ENCODE peak calls at places on chromosome 18, in ten cellular contexts. One of them, this sample, is unnamed.

GRCh38 chr18:8868779-8869415 is 163.5 kb downstream of the MTCL1 start:
- DNase-seq in GM23338: no peak
- DNase-seq in CD4-positive, CD25-positive, alpha-beta regulatory T cell: no peak
- DNase-seq in tibial nerve: no peak
- DNase-seq in A549: no peak
- DNase-seq in upper lobe of right lung: no peak
- DNase-seq in Peyer's patch: no peak
- DNase-seq in WERI-Rb-1: peak; percentile 55
- DNase-seq in IMR-90: no peak
- DNase-seq in CD4-positive, alpha-beta memory T cell: no peak
- DNase-seq in this sample: no peak

GRCh38 chr18:31658670-31659573 is 25.5 kb downstream of the B4GALT6 start:
- DNase-seq in CD4-positive, alpha-beta memory T cell: no peak
- DNase-seq in GM23338: no peak
- DNase-seq in tibial nerve: no peak
- DNase-seq in Peyer's patch: no peak
- DNase-seq in IMR-90: no peak
- DNase-seq in upper lobe of right lung: no peak
- DNase-seq in A549: no peak
- DNase-seq in WERI-Rb-1: no peak
- DNase-seq in CD4-positive, CD25-positive, alpha-beta regulatory T cell: peak; percentile 67
- DNase-seq in this sample: no peak

GRCh38 chr18:46705521-46705920 is 48.5 kb upstream of the LOXHD1 start:
- DNase-seq in Peyer's patch: no peak
- DNase-seq in tibial nerve: no peak
- DNase-seq in CD4-positive, CD25-positive, alpha-beta regulatory T cell: no peak
- DNase-seq in WERI-Rb-1: peak; percentile 32
- DNase-seq in A549: no peak
- DNase-seq in upper lobe of right lung: no peak
- DNase-seq in CD4-positive, alpha-beta memory T cell: no peak
- DNase-seq in IMR-90: no peak
- DNase-seq in GM23338: peak; percentile 66
- DNase-seq in this sample: no peak

GRCh38 chr18:4391859-4392258 is 63.2 kb downstream of the DLGAP1 start:
- DNase-seq in tibial nerve: no peak
- DNase-seq in WERI-Rb-1: no peak
- DNase-seq in Peyer's patch: no peak
- DNase-seq in upper lobe of right lung: no peak
- DNase-seq in CD4-positive, CD25-positive, alpha-beta regulatory T cell: no peak
- DNase-seq in IMR-90: no peak
- DNase-seq in GM23338: no peak
- DNase-seq in A549: no peak
- DNase-seq in CD4-positive, alpha-beta memory T cell: peak; percentile 1
- DNase-seq in this sample: no peak

GRCh38 chr18:79644006-79644665 is 35.5 kb upstream of the CTDP1 start:
- DNase-seq in WERI-Rb-1: peak; percentile 91
- DNase-seq in upper lobe of right lung: peak; percentile 79
- DNase-seq in A549: peak; percentile 68
- DNase-seq in GM23338: peak; percentile 83
- DNase-seq in CD4-positive, CD25-positive, alpha-beta regulatory T cell: peak; percentile 64
- DNase-seq in Peyer's patch: peak; percentile 81
- DNase-seq in IMR-90: peak; percentile 47
- DNase-seq in CD4-positive, alpha-beta memory T cell: peak; percentile 51
- DNase-seq in tibial nerve: peak; percentile 46
- DNase-seq in this sample: peak; percentile 44

GRCh38 chr18:26863921-26864497 is 1.5 kb downstream of the AQP4 start:
- DNase-seq in A549: no peak
- DNase-seq in Peyer's patch: no peak
- DNase-seq in GM23338: peak; percentile 24
- DNase-seq in IMR-90: no peak
- DNase-seq in CD4-positive, CD25-positive, alpha-beta regulatory T cell: no peak
- DNase-seq in WERI-Rb-1: no peak
- DNase-seq in tibial nerve: no peak
- DNase-seq in upper lobe of right lung: peak; percentile 62
- DNase-seq in CD4-positive, alpha-beta memory T cell: no peak
- DNase-seq in this sample: no peak

GRCh38 chr18:12276736-12277554 is 22.8 kb downstream of the CIDEA start:
- DNase-seq in A549: no peak
- DNase-seq in CD4-positive, CD25-positive, alpha-beta regulatory T cell: no peak
- DNase-seq in tibial nerve: no peak
- DNase-seq in CD4-positive, alpha-beta memory T cell: no peak
- DNase-seq in GM23338: no peak
- DNase-seq in WERI-Rb-1: no peak
- DNase-seq in Peyer's patch: no peak
- DNase-seq in IMR-90: peak; percentile 18
- DNase-seq in upper lobe of right lung: no peak
- DNase-seq in this sample: no peak

GRCh38 chr18:61967242-61967891 is 74.6 kb upstream of the RNF152 start:
- DNase-seq in Peyer's patch: no peak
- DNase-seq in upper lobe of right lung: no peak
- DNase-seq in IMR-90: no peak
- DNase-seq in WERI-Rb-1: no peak
- DNase-seq in CD4-positive, CD25-positive, alpha-beta regulatory T cell: no peak
- DNase-seq in tibial nerve: no peak
- DNase-seq in GM23338: no peak
- DNase-seq in A549: no peak
- DNase-seq in CD4-positive, alpha-beta memory T cell: no peak
- DNase-seq in this sample: no peak

GRCh38 chr18:43160509-43160908 is 45.0 kb upstream of the RIT2 start:
- DNase-seq in tibial nerve: no peak
- DNase-seq in A549: no peak
- DNase-seq in GM23338: no peak
- DNase-seq in IMR-90: peak; percentile 25
- DNase-seq in WERI-Rb-1: no peak
- DNase-seq in upper lobe of right lung: no peak
- DNase-seq in CD4-positive, CD25-positive, alpha-beta regulatory T cell: no peak
- DNase-seq in Peyer's patch: no peak
- DNase-seq in CD4-positive, alpha-beta memory T cell: no peak
- DNase-seq in this sample: no peak

GRCh38 chr18:7369006-7369405 is 138.1 kb downstream of the LRRC30 start:
- DNase-seq in tibial nerve: no peak
- DNase-seq in GM23338: peak; percentile 16
- DNase-seq in WERI-Rb-1: peak; percentile 24
- DNase-seq in IMR-90: no peak
- DNase-seq in A549: no peak
- DNase-seq in Peyer's patch: no peak
- DNase-seq in upper lobe of right lung: no peak
- DNase-seq in CD4-positive, CD25-positive, alpha-beta regulatory T cell: no peak
- DNase-seq in CD4-positive, alpha-beta memory T cell: no peak
- DNase-seq in this sample: no peak

GRCh38 chr18:50970006-50970405 is 2.2 kb downstream of the ELAC1 start:
- DNase-seq in A549: no peak
- DNase-seq in CD4-positive, alpha-beta memory T cell: no peak
- DNase-seq in WERI-Rb-1: no peak
- DNase-seq in CD4-positive, CD25-positive, alpha-beta regulatory T cell: no peak
- DNase-seq in IMR-90: no peak
- DNase-seq in Peyer's patch: peak; percentile 63
- DNase-seq in GM23338: no peak
- DNase-seq in tibial nerve: no peak
- DNase-seq in upper lobe of right lung: peak; percentile 71
- DNase-seq in this sample: no peak

GRCh38 chr18:79542876-79543750 is 136.5 kb upstream of the CTDP1 start:
- DNase-seq in WERI-Rb-1: no peak
- DNase-seq in IMR-90: no peak
- DNase-seq in A549: no peak
- DNase-seq in upper lobe of right lung: peak; percentile 55
- DNase-seq in GM23338: no peak
- DNase-seq in CD4-positive, CD25-positive, alpha-beta regulatory T cell: no peak
- DNase-seq in Peyer's patch: peak; percentile 40
- DNase-seq in tibial nerve: no peak
- DNase-seq in CD4-positive, alpha-beta memory T cell: no peak
- DNase-seq in this sample: no peak

GRCh38 chr18:37537868-37538525 is 27.6 kb downstream of the CELF4 start:
- DNase-seq in GM23338: peak; percentile 90
- DNase-seq in CD4-positive, CD25-positive, alpha-beta regulatory T cell: peak; percentile 27
- DNase-seq in tibial nerve: peak; percentile 62
- DNase-seq in upper lobe of right lung: peak; percentile 85
- DNase-seq in WERI-Rb-1: peak; percentile 84
- DNase-seq in CD4-positive, alpha-beta memory T cell: no peak
- DNase-seq in A549: peak; percentile 48
- DNase-seq in IMR-90: peak; percentile 44
- DNase-seq in Peyer's patch: peak; percentile 73
- DNase-seq in this sample: no peak

GRCh38 chr18:7617738-7618422 is 50.8 kb downstream of the PTPRM start:
- DNase-seq in Peyer's patch: no peak
- DNase-seq in tibial nerve: peak; percentile 65
- DNase-seq in CD4-positive, alpha-beta memory T cell: no peak
- DNase-seq in IMR-90: peak; percentile 70
- DNase-seq in WERI-Rb-1: no peak
- DNase-seq in A549: no peak
- DNase-seq in CD4-positive, CD25-positive, alpha-beta regulatory T cell: no peak
- DNase-seq in GM23338: peak; percentile 59
- DNase-seq in upper lobe of right lung: no peak
- DNase-seq in this sample: no peak

GRCh38 chr18:35770360-35770759 is 188.8 kb downstream of the GALNT1 start:
- DNase-seq in tibial nerve: no peak
- DNase-seq in CD4-positive, CD25-positive, alpha-beta regulatory T cell: peak; percentile 20
- DNase-seq in GM23338: no peak
- DNase-seq in Peyer's patch: no peak
- DNase-seq in upper lobe of right lung: no peak
- DNase-seq in A549: no peak
- DNase-seq in CD4-positive, alpha-beta memory T cell: no peak
- DNase-seq in WERI-Rb-1: no peak
- DNase-seq in IMR-90: no peak
- DNase-seq in this sample: no peak

GRCh38 chr18:407168-407567 is 93.3 kb downstream of the COLEC12 start:
- DNase-seq in Peyer's patch: no peak
- DNase-seq in IMR-90: no peak
- DNase-seq in tibial nerve: no peak
- DNase-seq in CD4-positive, CD25-positive, alpha-beta regulatory T cell: no peak
- DNase-seq in upper lobe of right lung: no peak
- DNase-seq in WERI-Rb-1: no peak
- DNase-seq in GM23338: no peak
- DNase-seq in CD4-positive, alpha-beta memory T cell: no peak
- DNase-seq in A549: no peak
- DNase-seq in this sample: no peak
- H3K4me3 ChIP-seq in Peyer's patch: no peak overlapping the region
- H3K4me3 ChIP-seq in IMR-90: no peak overlapping the region
- H3K4me3 ChIP-seq in tibial nerve: no peak overlapping the region
- H3K4me3 ChIP-seq in CD4-positive, CD25-positive, alpha-beta regulatory T cell: no peak overlapping the region
- H3K4me3 ChIP-seq in upper lobe of right lung: no peak overlapping the region
- H3K4me3 ChIP-seq in WERI-Rb-1: no peak overlapping the region
- H3K4me3 ChIP-seq in GM23338: no peak overlapping the region
- H3K4me3 ChIP-seq in CD4-positive, alpha-beta memory T cell: no peak overlapping the region
- H3K4me3 ChIP-seq in A549: no peak overlapping the region
- H3K4me3 ChIP-seq in this sample: no peak overlapping the region

GRCh38 chr18:3255611-3256165 is 6.2 kb upstream of the MYL12B start:
- DNase-seq in upper lobe of right lung: no peak
- DNase-seq in CD4-positive, alpha-beta memory T cell: no peak
- DNase-seq in IMR-90: no peak
- DNase-seq in GM23338: no peak
- DNase-seq in CD4-positive, CD25-positive, alpha-beta regulatory T cell: no peak
- DNase-seq in WERI-Rb-1: no peak
- DNase-seq in Peyer's patch: no peak
- DNase-seq in A549: no peak
- DNase-seq in tibial nerve: no peak
- DNase-seq in this sample: no peak
- H3K27ac ChIP-seq in upper lobe of right lung: peak overlapping the region; percentile 62
- H3K27ac ChIP-seq in CD4-positive, alpha-beta memory T cell: peak overlapping the region; percentile 38
- H3K27ac ChIP-seq in IMR-90: peak overlapping the region; percentile 9
- H3K27ac ChIP-seq in GM23338: no peak overlapping the region
- H3K27ac ChIP-seq in CD4-positive, CD25-positive, alpha-beta regulatory T cell: peak overlapping the region; percentile 60
- H3K27ac ChIP-seq in WERI-Rb-1: no peak overlapping the region
- H3K27ac ChIP-seq in Peyer's patch: no peak overlapping the region
- H3K27ac ChIP-seq in A549: no peak overlapping the region
- H3K27ac ChIP-seq in tibial nerve: no peak overlapping the region
- H3K27ac ChIP-seq in this sample: no peak overlapping the region

DNA sequence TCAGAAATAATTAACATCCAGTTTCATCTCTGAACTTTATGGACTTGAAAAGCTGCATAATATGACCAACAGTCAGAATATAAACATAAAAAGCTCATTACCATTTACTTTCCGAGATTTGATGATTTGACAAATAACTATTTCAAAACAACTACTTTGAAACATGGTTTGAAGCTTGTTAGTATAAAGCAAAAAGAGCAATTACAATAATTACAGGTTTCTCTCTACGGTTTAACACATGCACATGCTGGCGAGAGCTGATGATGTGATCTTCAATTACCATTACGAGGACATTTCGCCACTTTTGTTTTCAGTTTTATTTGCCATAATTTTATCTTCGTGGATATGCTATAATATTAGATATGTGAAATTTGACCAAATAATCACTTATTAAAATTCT is 270.2 kb downstream of the TCF4 start:
- DNase-seq in CD4-positive, CD25-positive, alpha-beta regulatory T cell: no peak
- DNase-seq in WERI-Rb-1: no peak
- DNase-seq in A549: no peak
- DNase-seq in tibial nerve: no peak
- DNase-seq in GM23338: no peak
- DNase-seq in IMR-90: no peak
- DNase-seq in upper lobe of right lung: no peak
- DNase-seq in CD4-positive, alpha-beta memory T cell: no peak
- DNase-seq in Peyer's patch: no peak
- DNase-seq in this sample: no peak
- H3K4me3 ChIP-seq in CD4-positive, CD25-positive, alpha-beta regulatory T cell: no peak overlapping the region
- H3K4me3 ChIP-seq in WERI-Rb-1: no peak overlapping the region
- H3K4me3 ChIP-seq in A549: no peak overlapping the region
- H3K4me3 ChIP-seq in tibial nerve: no peak overlapping the region
- H3K4me3 ChIP-seq in GM23338: no peak overlapping the region
- H3K4me3 ChIP-seq in IMR-90: no peak overlapping the region
- H3K4me3 ChIP-seq in upper lobe of right lung: peak overlapping the region; percentile 62
- H3K4me3 ChIP-seq in CD4-positive, alpha-beta memory T cell: no peak overlapping the region
- H3K4me3 ChIP-seq in Peyer's patch: no peak overlapping the region
- H3K4me3 ChIP-seq in this sample: no peak overlapping the region

GRCh38 chr18:44818668-44819403 is 138.1 kb downstream of the SETBP1 start:
- DNase-seq in GM23338: no peak
- DNase-seq in tibial nerve: no peak
- DNase-seq in CD4-positive, alpha-beta memory T cell: no peak
- DNase-seq in upper lobe of right lung: no peak
- DNase-seq in A549: no peak
- DNase-seq in IMR-90: no peak
- DNase-seq in WERI-Rb-1: no peak
- DNase-seq in Peyer's patch: no peak
- DNase-seq in CD4-positive, CD25-positive, alpha-beta regulatory T cell: no peak
- DNase-seq in this sample: no peak

GRCh38 chr18:44819944-44820510 is 139.3 kb downstream of the SETBP1 start:
- DNase-seq in Peyer's patch: no peak
- DNase-seq in tibial nerve: no peak
- DNase-seq in IMR-90: no peak
- DNase-seq in upper lobe of right lung: no peak
- DNase-seq in WERI-Rb-1: no peak
- DNase-seq in CD4-positive, CD25-positive, alpha-beta regulatory T cell: no peak
- DNase-seq in GM23338: no peak
- DNase-seq in CD4-positive, alpha-beta memory T cell: no peak
- DNase-seq in A549: no peak
- DNase-seq in this sample: no peak

GRCh38 chr18:44816449-44816848 is 135.8 kb downstream of the SETBP1 start:
- DNase-seq in WERI-Rb-1: no peak
- DNase-seq in A549: no peak
- DNase-seq in IMR-90: no peak
- DNase-seq in CD4-positive, alpha-beta memory T cell: no peak
- DNase-seq in CD4-positive, CD25-positive, alpha-beta regulatory T cell: no peak
- DNase-seq in Peyer's patch: no peak
- DNase-seq in tibial nerve: no peak
- DNase-seq in GM23338: no peak
- DNase-seq in upper lobe of right lung: no peak
- DNase-seq in this sample: no peak

GRCh38 chr18:44816028-44816427 is 135.3 kb downstream of the SETBP1 start:
- DNase-seq in IMR-90: no peak
- DNase-seq in GM23338: peak; percentile 46
- DNase-seq in upper lobe of right lung: no peak
- DNase-seq in CD4-positive, CD25-positive, alpha-beta regulatory T cell: no peak
- DNase-seq in A549: no peak
- DNase-seq in CD4-positive, alpha-beta memory T cell: no peak
- DNase-seq in tibial nerve: no peak
- DNase-seq in Peyer's patch: no peak
- DNase-seq in WERI-Rb-1: no peak
- DNase-seq in this sample: no peak

GRCh38 chr18:44818148-44818547 is 137.5 kb downstream of the SETBP1 start:
- DNase-seq in upper lobe of right lung: no peak
- DNase-seq in Peyer's patch: no peak
- DNase-seq in WERI-Rb-1: no peak
- DNase-seq in A549: no peak
- DNase-seq in CD4-positive, CD25-positive, alpha-beta regulatory T cell: no peak
- DNase-seq in IMR-90: no peak
- DNase-seq in tibial nerve: no peak
- DNase-seq in CD4-positive, alpha-beta memory T cell: no peak
- DNase-seq in GM23338: no peak
- DNase-seq in this sample: no peak
- H3K27ac ChIP-seq in upper lobe of right lung: no peak overlapping the region
- H3K27ac ChIP-seq in Peyer's patch: no peak overlapping the region
- H3K27ac ChIP-seq in WERI-Rb-1: no peak overlapping the region
- H3K27ac ChIP-seq in A549: no peak overlapping the region
- H3K27ac ChIP-seq in CD4-positive, CD25-positive, alpha-beta regulatory T cell: no peak overlapping the region
- H3K27ac ChIP-seq in IMR-90: no peak overlapping the region
- H3K27ac ChIP-seq in tibial nerve: no peak overlapping the region
- H3K27ac ChIP-seq in CD4-positive, alpha-beta memory T cell: no peak overlapping the region
- H3K27ac ChIP-seq in GM23338: no peak overlapping the region
- H3K27ac ChIP-seq in this sample: no peak overlapping the region